ENCODE peak calls at places on chromosome 6, in ten cellular contexts. X is NB4, R is breast epithelium, E is vagina, I is ovary, P is sigmoid colon, Q is right lobe of liver, C is H1, G is heart left ventricle, O is A549. T is an unnamed sample.

GRCh38 chr6:151002562-151002961 is 137.1 kb downstream of the MTHFD1L start:
- DNase-seq in X (peak), R (no peak), E (no peak), I (no peak), P (no peak), Q (no peak), C (no peak), G (no peak), O (no peak), T (no peak)

GRCh38 chr6:143288923-143289322 is 161.6 kb downstream of the ADAT2 start:
- DNase-seq in X (no peak), R (no peak), E (no peak), I (no peak), P (no peak), Q (no peak), C (peak), G (no peak), O (no peak), T (no peak)

GRCh38 chr6:3755637-3756515 is 4.4 kb upstream of the PXDC1 start:
- DNase-seq in X (no peak), R (no peak), E (no peak), I (no peak), P (no peak), Q (no peak), C (no peak), G (no peak), O (no peak), T (no peak)

GRCh38 chr6:84601366-84601765 is 163.0 kb downstream of the TBX18 start:
- DNase-seq in X (no peak), R (no peak), E (no peak), I (no peak), P (no peak), Q (no peak), C (no peak), G (no peak), O (no peak), T (no peak)

GRCh38 chr6:1461207-1461606 is 71.8 kb downstream of the FOXF2 start:
- DNase-seq in X (no peak), R (no peak), E (no peak), I (no peak), P (no peak), Q (no peak), C (no peak), G (no peak), O (no peak), T (no peak)

GRCh38 chr6:139996253-139996834 is 621.9 kb upstream of the CITED2 start:
- DNase-seq in X (peak), R (no peak), E (no peak), I (no peak), P (no peak), Q (no peak), C (no peak), G (no peak), O (peak), T (no peak)

GRCh38 chr6:56660374-56660730 is 17.7 kb upstream of the DST start:
- DNase-seq in X (no peak), R (no peak), E (no peak), I (no peak), P (no peak), Q (no peak), C (no peak), G (no peak), O (no peak), T (no peak)

GRCh38 chr6:168479421-168479820 is 38.4 kb downstream of the SMOC2 start:
- DNase-seq in X (no peak), R (no peak), E (no peak), I (no peak), P (no peak), Q (no peak), C (no peak), G (no peak), O (no peak), T (no peak)

GRCh38 chr6:12327391-12327790 is 37.2 kb downstream of the EDN1 start:
- DNase-seq in X (no peak), R (no peak), E (peak), I (no peak), P (no peak), Q (no peak), C (no peak), G (no peak), O (peak), T (no peak)

GRCh38 chr6:141618180-141618581 is 514.5 kb upstream of the GJE1 start:
- DNase-seq in X (no peak), R (no peak), E (no peak), I (no peak), P (no peak), Q (no peak), C (no peak), G (no peak), O (no peak), T (no peak)

GRCh38 chr6:25485820-25486559 is 166.0 kb upstream of the SCGN start:
- DNase-seq in X (no peak), R (no peak), E (no peak), I (no peak), P (peak), Q (peak), C (no peak), G (peak), O (no peak), T (peak)

GRCh38 chr6:75202676-75203131 is 3.1 kb downstream of the COL12A1 start:
- DNase-seq in X (no peak), R (no peak), E (no peak), I (peak), P (no peak), Q (no peak), C (no peak), G (no peak), O (no peak), T (no peak)

GRCh38 chr6:144265390-144265789 is 19.7 kb upstream of the UTRN start:
- DNase-seq in X (peak), R (no peak), E (no peak), I (no peak), P (no peak), Q (no peak), C (no peak), G (no peak), O (peak), T (no peak)

GRCh38 chr6:34391023-34391485 is 1.4 kb downstream of the NUDT3 start:
- DNase-seq in X (peak), R (no peak), E (no peak), I (no peak), P (peak), Q (peak), C (no peak), G (peak), O (peak), T (peak)

GRCh38 chr6:161257778-161258457 is 15.9 kb downstream of the AGPAT4 start:
- DNase-seq in X (no peak), R (no peak), E (no peak), I (no peak), P (peak), Q (no peak), C (no peak), G (no peak), O (peak), T (no peak)

GRCh38 chr6:158853072-158853871 is 34.1 kb upstream of the EZR start:
- DNase-seq in X (peak), R (peak), E (no peak), I (peak), P (no peak), Q (peak), C (peak), G (no peak), O (peak), T (peak)
- TF ChIP-seq POLR2A in X (no peak), R (no peak), E (no peak), I (no peak), P (peak), Q (no peak), C (peak), G (no peak), O (no peak), T (no peak)

GRCh38 chr6:166486536-166486880 is 100.0 kb downstream of the RAMACL start:
- DNase-seq in X (no peak), R (no peak), E (no peak), I (no peak), P (peak), Q (no peak), C (no peak), G (no peak), O (no peak), T (no peak)

GRCh38 chr6:166488701-166489100 is 97.8 kb downstream of the RAMACL start:
- DNase-seq in X (no peak), R (no peak), E (no peak), I (peak), P (peak), Q (peak), C (no peak), G (peak), O (no peak), T (no peak)

GRCh38 chr6:166489301-166490155 is 97.0 kb downstream of the RAMACL start:
- DNase-seq in X (no peak), R (no peak), E (no peak), I (peak), P (peak), Q (no peak), C (no peak), G (peak), O (no peak), T (no peak)

GRCh38 chr6:166487148-166487547 is 99.3 kb downstream of the RAMACL start:
- DNase-seq in X (no peak), R (no peak), E (no peak), I (peak), P (peak), Q (no peak), C (no peak), G (peak), O (no peak), T (no peak)

DNA sequence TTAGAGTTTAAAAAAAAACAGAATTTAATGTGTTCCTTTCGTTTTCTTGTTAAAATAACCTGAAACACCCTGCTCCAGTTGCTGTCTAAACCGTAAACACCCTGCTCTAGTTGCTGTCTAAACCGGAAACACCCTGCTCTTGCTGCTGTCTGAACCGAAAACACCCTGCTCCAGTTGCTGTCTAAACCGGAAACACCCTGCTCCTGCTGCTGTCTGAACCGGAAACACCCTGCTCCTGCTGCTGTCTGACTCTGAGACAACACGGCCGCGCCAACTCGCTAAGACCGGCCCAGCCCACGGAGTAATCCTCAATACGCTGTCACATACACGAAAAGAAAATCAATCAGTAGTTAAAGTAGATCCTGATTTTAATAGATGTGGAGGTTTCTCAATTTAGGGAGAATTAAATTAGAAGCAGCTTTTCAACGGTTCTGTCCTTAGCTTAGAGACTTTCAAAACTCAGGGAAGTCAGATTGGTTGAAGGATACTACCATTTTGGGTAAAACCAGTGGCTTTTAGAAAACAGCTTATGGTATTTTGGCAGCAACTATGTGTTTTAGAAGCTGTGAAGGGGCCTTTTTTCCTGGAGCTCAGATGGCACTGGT is 98.3 kb downstream of the RAMACL start:
- DNase-seq in X (peak), R (peak), E (no peak), I (peak), P (peak), Q (peak), C (no peak), G (peak), O (no peak), T (no peak)
- TF ChIP-seq POLR2A in X (no peak), R (no peak), E (no peak), I (no peak), P (no peak), Q (no peak), C (no peak), G (no peak), O (no peak), T (no peak)

GRCh38 chr6:38283734-38284362 is 355.9 kb downstream of the BTBD9 start:
- DNase-seq in X (peak), R (no peak), E (no peak), I (no peak), P (no peak), Q (no peak), C (no peak), G (no peak), O (no peak), T (no peak)
- TF ChIP-seq POLR2A in X (no peak), R (no peak), E (no peak), I (no peak), P (no peak), Q (no peak), C (no peak), G (no peak), O (no peak), T (no peak)

DNA sequence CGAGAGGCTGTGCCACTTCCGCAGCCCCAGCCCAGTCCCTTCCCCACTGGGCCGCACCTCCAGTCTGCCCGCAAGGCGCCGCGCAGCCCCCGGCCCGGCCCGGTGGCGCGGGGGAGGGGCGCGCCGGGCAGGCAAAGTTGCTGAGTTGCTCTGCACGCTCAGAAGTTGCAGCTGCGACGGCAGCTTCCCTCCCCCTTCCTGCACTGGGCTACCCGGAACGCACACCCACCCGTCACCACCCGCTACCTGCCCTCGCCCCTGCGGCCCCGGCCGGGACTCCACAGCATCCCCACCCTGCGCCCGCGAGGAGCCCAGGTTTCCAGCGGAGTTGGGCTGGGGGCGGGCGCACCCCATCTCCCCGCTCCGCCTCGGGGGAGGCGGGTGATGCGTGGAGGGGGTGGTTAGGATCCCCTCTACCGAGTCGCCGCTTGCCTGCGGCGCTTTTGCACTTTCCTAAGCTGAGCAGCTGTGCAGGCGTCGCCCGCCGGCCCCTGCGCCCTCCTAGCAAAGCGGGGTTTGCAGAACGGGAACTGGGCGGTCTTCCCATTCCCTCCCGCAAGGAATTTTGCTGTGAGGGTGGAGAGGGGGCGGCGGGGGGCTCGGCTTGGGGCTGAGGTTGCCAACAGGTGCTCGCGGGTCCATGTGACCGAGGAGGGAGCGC is 55.9 kb upstream of the RREB1 start:
- DNase-seq in X (peak), R (no peak), E (peak), I (peak), P (peak), Q (peak), C (no peak), G (peak), O (no peak), T (peak)
- TF ChIP-seq POLR2A in X (peak), R (no peak), E (no peak), I (no peak), P (no peak), Q (peak), C (no peak), G (no peak), O (no peak), T (no peak)

DNA sequence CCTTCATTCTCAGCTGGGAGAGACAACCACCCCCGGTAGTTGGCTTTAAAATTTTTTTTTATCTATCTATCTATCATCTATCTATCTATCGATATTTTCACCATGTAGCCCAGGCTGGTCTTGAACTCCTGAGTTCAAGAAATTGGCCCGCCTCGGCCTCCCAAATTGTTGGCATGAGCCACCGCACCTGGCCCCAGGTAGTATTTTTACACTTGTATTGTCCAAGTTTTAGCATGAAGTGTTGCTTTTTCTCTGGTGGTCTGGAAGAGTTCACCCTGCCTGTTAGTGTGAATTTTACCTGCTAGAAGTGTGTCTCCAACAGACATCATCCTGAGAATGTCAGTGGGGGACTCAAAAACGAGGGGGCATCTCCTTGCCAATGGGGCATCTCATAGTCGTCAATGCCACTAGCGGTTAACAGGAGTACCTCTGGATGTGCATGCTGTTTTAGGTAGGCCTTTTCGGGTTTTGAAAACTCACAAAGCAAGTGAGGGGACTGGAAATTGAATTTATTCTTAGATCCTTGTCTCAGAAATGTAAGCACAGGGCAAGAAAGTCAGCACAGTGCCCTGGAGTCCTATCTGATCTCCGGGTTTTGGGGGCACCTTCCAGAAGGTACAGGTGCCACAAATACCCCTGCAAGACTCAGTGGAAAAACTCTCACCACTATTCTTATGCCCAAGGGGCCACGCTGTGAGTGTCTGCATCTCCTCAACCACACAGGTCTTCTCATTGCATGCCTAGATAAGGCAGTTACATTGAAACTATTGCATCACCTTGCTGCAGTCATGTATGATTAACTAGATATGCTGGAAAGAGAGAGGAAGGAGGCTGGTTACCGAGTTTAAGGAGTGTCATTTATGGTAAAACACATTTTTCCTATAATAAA is 37.1 kb downstream of the TNFAIP3 start:
- DNase-seq in X (peak), R (no peak), E (no peak), I (no peak), P (no peak), Q (no peak), C (no peak), G (no peak), O (peak), T (no peak)
- TF ChIP-seq POLR2A in X (no peak), R (no peak), E (no peak), I (no peak), P (no peak), Q (no peak), C (no peak), G (no peak), O (no peak), T (no peak)

GRCh38 chr6:37705239-37706051 is 7.8 kb upstream of the MDGA1 start:
- DNase-seq in X (peak), R (peak), E (no peak), I (peak), P (peak), Q (peak), C (peak), G (peak), O (peak), T (peak)
- TF ChIP-seq POLR2A in X (no peak), R (no peak), E (no peak), I (no peak), P (no peak), Q (no peak), C (no peak), G (no peak), O (no peak), T (no peak)